ENCODE peak calls at places on chromosomes 5 and 9, in eight cellular contexts. I is aorta; X is GM23248; T is CD4-positive, alpha-beta memory T cell; F is fibroblast of lung; H is A549; Q is endodermal cell; Z is heart right ventricle. Y is an unnamed sample.

GRCh38 chr9:76414656-76415055 is 20.4 kb upstream of the RFK start:
- DNase-seq in T (no peak), X (no peak), I (no peak), H (no peak), F (peak; percentile 70), Q (no peak), Z (no peak), Y (no peak)

GRCh38 chr5:45695011-45695667 is 1.0 kb downstream of the HCN1 start:
- DNase-seq in X (no peak), I (no peak), T (no peak), Z (no peak), H (no peak), Q (peak; percentile 70), F (no peak), Y (no peak)

GRCh38 chr9:91162784-91163440 is 198.8 kb downstream of the AUH start:
- DNase-seq in Q (peak; percentile 62), X (no peak), I (no peak), H (no peak), Z (no peak), F (peak; percentile 36), T (peak; percentile 25), Y (peak; percentile 43)

GRCh38 chr5:10760033-10760975 is 730 bp downstream of the DAP start:
- DNase-seq in I (no peak), Z (peak; percentile 61), X (peak; percentile 81), F (peak; percentile 69), T (no peak), H (peak; percentile 52), Q (peak; percentile 84), Y (peak; percentile 79)

GRCh38 chr5:4563400-4563799 is 576.7 kb upstream of the ADAMTS16 start:
- DNase-seq in X (peak; percentile 33), Q (peak; percentile 80), T (no peak), H (peak; percentile 16), Z (no peak), F (no peak), I (no peak), Y (peak; percentile 22)

GRCh38 chr5:10539685-10539998 is 24.2 kb upstream of the ANKRD33B start:
- DNase-seq in X (peak; percentile 65), T (no peak), F (no peak), I (no peak), H (no peak), Q (no peak), Z (no peak), Y (no peak)

GRCh38 chr5:17625686-17626085 is 6.2 kb upstream of the TAF11L13 start:
- DNase-seq in X (no peak), I (no peak), Z (no peak), F (no peak), Q (no peak), T (no peak), H (no peak), Y (no peak)

GRCh38 chr5:144598451-144599068 is 427.9 kb downstream of the KCTD16 start:
- DNase-seq in F (peak; percentile 13), T (no peak), X (peak; percentile 17), I (no peak), H (no peak), Q (peak; percentile 61), Z (no peak), Y (no peak)

GRCh38 chr5:62354028-62354874 is 48.2 kb downstream of the KIF2A start:
- DNase-seq in F (peak; percentile 74), Q (no peak), Z (peak; percentile 17), H (peak; percentile 69), X (peak; percentile 81), I (no peak), T (peak; percentile 52), Y (no peak)

GRCh38 chr9:97773723-97774122 is 76.6 kb upstream of the XPA start:
- DNase-seq in F (peak; percentile 16), H (no peak), X (peak; percentile 70), T (no peak), Q (no peak), Z (peak; percentile 33), I (peak; percentile 80), Y (peak; percentile 60)

GRCh38 chr9:133812941-133813748 is 75.0 kb upstream of the SARDH start:
- DNase-seq in Q (no peak), I (no peak), F (no peak), T (no peak), X (no peak), Z (no peak), H (no peak), Y (no peak)

GRCh38 chr5:15929616-15930303 is 249.8 kb downstream of the MARCHF11 start:
- DNase-seq in Z (no peak), I (no peak), X (peak; percentile 29), T (no peak), H (no peak), F (peak; percentile 91), Q (no peak), Y (peak; percentile 31)

GRCh38 chr5:92380069-92380770 is 997.1 kb upstream of the ARRDC3 start:
- DNase-seq in I (no peak), Z (no peak), T (no peak), Q (no peak), F (peak; percentile 26), X (peak; percentile 6), H (no peak), Y (no peak)

DNA sequence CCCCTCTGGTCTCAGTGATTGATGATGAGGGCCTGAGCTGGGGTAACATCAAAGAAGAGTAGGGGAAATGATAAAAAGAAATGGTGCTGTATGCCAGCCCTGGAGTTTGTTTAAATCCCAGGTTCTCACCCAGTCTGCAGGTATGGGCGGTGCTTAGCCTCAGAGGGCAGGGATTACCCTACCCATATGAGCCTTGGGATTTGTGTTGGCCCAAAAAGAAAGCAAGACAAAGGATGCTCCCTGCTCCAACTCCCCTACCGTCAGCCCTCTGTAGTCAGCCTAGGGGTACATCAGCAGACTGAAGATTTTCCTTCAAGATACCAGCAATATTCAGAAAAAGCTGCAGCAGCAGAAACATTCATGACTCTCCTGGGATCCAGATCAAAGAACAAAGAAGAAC is 316.5 kb downstream of the CWC27 start:
- DNase-seq in Z (no peak), T (no peak), H (no peak), I (no peak), F (no peak), X (no peak), Q (no peak), Y (no peak)
- H3K4me3 ChIP-seq in Z (no peak overlapping the region), T (no peak overlapping the region), H (no peak overlapping the region), I (no peak overlapping the region), F (no peak overlapping the region), X (no peak overlapping the region), Q (no peak overlapping the region), Y (no peak overlapping the region)

DNA sequence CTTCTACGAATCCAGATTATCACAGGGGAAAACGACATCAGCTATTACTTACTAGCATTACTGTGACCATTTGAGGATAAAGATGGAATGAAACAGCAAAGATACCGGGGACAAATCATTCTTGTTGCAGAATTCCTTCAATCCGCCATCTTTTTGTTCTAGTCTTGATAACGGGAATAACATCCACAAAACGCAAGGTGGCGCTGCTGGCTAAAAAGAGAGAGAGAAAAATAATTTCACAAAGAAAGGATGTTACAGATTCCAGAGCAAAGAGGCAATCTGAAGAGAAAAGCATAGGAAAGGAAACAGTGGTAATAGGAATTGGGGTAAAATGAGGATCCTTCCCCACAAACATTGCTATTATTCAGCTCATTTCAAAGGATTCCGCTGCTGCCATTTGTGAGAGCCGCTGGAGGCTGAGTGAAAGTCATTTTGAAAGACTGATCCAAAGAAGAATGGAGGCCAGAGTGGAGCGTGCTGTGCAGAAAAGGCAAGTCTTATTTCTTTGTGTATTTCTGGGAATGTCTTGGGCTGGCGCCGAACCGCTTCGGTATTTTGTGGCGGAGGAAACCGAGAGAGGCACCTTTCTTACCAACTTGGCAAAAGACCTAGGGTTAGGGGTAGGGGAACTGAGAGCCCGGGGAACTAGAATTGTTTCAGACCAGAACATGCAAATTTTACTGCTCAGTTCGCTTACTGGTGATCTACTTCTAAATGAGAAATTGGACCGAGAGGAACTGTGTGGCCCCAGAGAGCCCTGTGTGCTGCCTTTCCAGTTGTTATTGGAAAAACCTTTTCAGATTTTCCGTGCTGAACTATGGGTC is at the start of gene PCDHB7:
- DNase-seq in T (peak; percentile 23), H (peak; percentile 31), F (peak; percentile 24), X (peak; percentile 67), Z (peak; percentile 40), I (no peak), Q (peak; percentile 82), Y (no peak)
- H3K9me3 ChIP-seq in T (no peaks in the 10 kb centered on the region), H (peaks cover 20% of the 10 kb centered on the region), F (no peaks in the 10 kb centered on the region), X (no peaks in the 10 kb centered on the region), Z (no peaks in the 10 kb centered on the region), I (peaks cover 11% of the 10 kb centered on the region), Q (peaks cover 9% of the 10 kb centered on the region), Y (no peaks in the 10 kb centered on the region)

GRCh38 chr9:132142883-132143282 is 19.0 kb upstream of the NTNG2 start:
- DNase-seq in F (no peak), Q (no peak), X (no peak), Z (no peak), H (no peak), I (no peak), T (no peak), Y (peak; percentile 30)

GRCh38 chr9:132143359-132143758 is 18.5 kb upstream of the NTNG2 start:
- DNase-seq in Q (no peak), Z (no peak), I (no peak), F (no peak), T (no peak), H (no peak), X (no peak), Y (no peak)

GRCh38 chr9:132141948-132142594 is 19.8 kb upstream of the NTNG2 start:
- DNase-seq in T (no peak), H (peak; percentile 42), Z (no peak), I (peak; percentile 5), F (no peak), X (peak; percentile 17), Q (no peak), Y (no peak)

GRCh38 chr9:132144708-132145365 is 17.0 kb upstream of the NTNG2 start:
- DNase-seq in Q (no peak), H (peak; percentile 38), Z (no peak), F (no peak), I (no peak), X (peak; percentile 64), T (no peak), Y (peak; percentile 28)

DNA sequence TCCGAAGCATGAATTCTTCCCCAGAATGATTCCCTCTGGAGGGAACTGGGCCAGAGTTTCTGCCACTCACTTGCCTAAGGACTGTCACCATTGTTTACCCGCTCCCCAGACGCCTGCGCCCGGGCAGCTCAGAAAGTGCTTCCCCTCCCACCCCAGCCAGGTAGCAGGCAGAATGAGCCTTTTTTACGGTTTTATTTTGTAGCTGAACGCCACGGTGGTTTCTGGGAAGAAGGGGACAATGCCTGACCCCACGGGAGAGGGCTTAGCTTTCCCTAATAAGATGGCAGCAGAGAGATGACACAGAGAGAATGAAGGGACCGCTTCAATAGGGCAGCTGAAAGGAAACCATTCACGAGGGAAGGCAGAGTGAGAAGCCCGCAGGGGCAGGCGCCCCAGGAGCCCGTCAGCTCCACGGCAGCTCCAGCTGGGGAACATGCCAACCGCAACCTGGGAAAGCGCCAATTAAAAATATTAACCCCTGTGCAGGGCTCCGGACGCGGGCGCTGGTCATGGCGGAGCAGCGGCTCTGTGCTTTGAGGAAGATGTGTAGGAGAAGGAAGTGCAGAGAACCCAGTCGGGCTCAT is 20.4 kb upstream of the NTNG2 start:
- DNase-seq in T (no peak), Z (no peak), X (peak; percentile 42), Q (peak; percentile 71), F (peak; percentile 11), I (no peak), H (no peak), Y (peak; percentile 63)
- H3K4me3 ChIP-seq in T (no peak overlapping the region), Z (no peak overlapping the region), X (peak overlapping the region; percentile 59), Q (peak overlapping the region; percentile 79), F (no peak overlapping the region), I (no peak overlapping the region), H (no peak overlapping the region), Y (peak overlapping the region; percentile 12)

DNA sequence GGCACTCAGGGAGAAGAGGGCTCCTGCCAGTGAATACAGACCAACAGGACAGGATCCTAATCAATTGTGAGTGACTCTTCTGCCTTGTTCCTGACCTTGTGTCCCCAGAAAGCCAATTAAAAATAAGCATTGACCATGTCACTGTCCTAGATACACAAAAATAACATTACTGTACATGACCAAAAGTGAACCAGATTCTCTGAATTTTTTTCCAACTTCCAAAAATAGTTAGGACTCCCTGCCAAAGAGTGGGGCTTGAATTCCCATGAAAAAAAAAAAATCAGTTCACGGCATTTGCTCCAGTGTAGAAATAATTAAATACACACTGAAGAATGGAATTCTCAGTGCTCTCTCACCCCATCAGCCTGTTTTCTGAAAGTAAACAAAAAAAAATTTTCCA is 63.4 kb upstream of the MAP3K1 start:
- DNase-seq in Z (no peak), I (no peak), F (no peak), H (no peak), Q (no peak), X (no peak), T (no peak), Y (no peak)
- H3K9me3 ChIP-seq in Z (no peaks in the 10 kb centered on the region), I (no peaks in the 10 kb centered on the region), F (no peaks in the 10 kb centered on the region), H (peaks cover 7% of the 10 kb centered on the region), Q (peaks cover 3% of the 10 kb centered on the region), X (no peaks in the 10 kb centered on the region), T (no peaks in the 10 kb centered on the region), Y (no peaks in the 10 kb centered on the region)

Y was measured in MG63.